ENCODE peak calls at places on chromosomes 1 and 21, in four cellular contexts. T is right lobe of liver, K is AG04450, I is heart right ventricle. Y is an unnamed sample.

GRCh38 chr1:87806377-87807094 is 477.9 kb downstream of the LMO4 start:
- DNase-seq in T (no peak), K (no peak), I (no peak), Y (no peak)

GRCh38 chr1:209328178-209328577 is 255.3 kb upstream of the CAMK1G start:
- DNase-seq in T (no peak), K (no peak), I (no peak), Y (no peak)

GRCh38 chr1:177206831-177207230 is 36.1 kb downstream of the BRINP2 start:
- DNase-seq in T (no peak), K (no peak), I (no peak), Y (no peak)

GRCh38 chr1:19654386-19654785 is 10.3 kb downstream of the NBL1 start:
- DNase-seq in T (no peak), K (no peak), I (no peak), Y (no peak)

GRCh38 chr1:57309608-57310007 is 114.3 kb downstream of the DAB1 start:
- DNase-seq in T (no peak), K (no peak), I (no peak), Y (no peak)

GRCh38 chr1:66576645-66577044 is 42.7 kb downstream of the SGIP1 start:
- DNase-seq in T (no peak), K (no peak), I (no peak), Y (no peak)

GRCh38 chr1:19664453-19665043 is at the start of gene HTR6:
- DNase-seq in T (no peak), K (no peak), I (no peak), Y (peak; percentile 49)

GRCh38 chr1:217521317-217521716 is 109.6 kb downstream of the GPATCH2 start:
- DNase-seq in T (no peak), K (no peak), I (no peak), Y (no peak)

GRCh38 chr1:94876362-94876761 is 50.5 kb downstream of the CNN3 start:
- DNase-seq in T (no peak), K (no peak), I (no peak), Y (no peak)

GRCh38 chr1:36109041-36109679 is 15.9 kb downstream of the COL8A2 start:
- DNase-seq in T (no peak), K (peak; percentile 18), I (no peak), Y (no peak)

GRCh38 chr1:159933347-159933746 is 8.0 kb upstream of the TAGLN2 start:
- DNase-seq in T (no peak), K (no peak), I (no peak), Y (no peak)

GRCh38 chr21:33754493-33754892 is 112.2 kb downstream of the ITSN1 start:
- DNase-seq in T (no peak), K (no peak), I (no peak), Y (no peak)

GRCh38 chr1:53559391-53559815 is 100.2 kb downstream of the DMRTB1 start:
- DNase-seq in T (peak; percentile 37), K (no peak), I (no peak), Y (no peak)

GRCh38 chr1:78892251-78892650 is 114.3 kb downstream of the ADGRL4 start:
- DNase-seq in T (no peak), K (no peak), I (no peak), Y (no peak)

GRCh38 chr1:17149771-17150170 is 30.5 kb upstream of the PADI2 start:
- DNase-seq in T (no peak), K (no peak), I (no peak), Y (no peak)

GRCh38 chr1:235929216-235929615 is 62.5 kb upstream of the LYST start:
- DNase-seq in T (no peak), K (no peak), I (no peak), Y (no peak)

GRCh38 chr1:88462481-88463261 is 221.4 kb upstream of the PKN2 start:
- DNase-seq in T (no peak), K (no peak), I (peak; percentile 34), Y (no peak)

GRCh38 chr1:248114890-248115289 is 19.9 kb downstream of the OR2L13 start:
- DNase-seq in T (no peak), K (no peak), I (no peak), Y (no peak)

GRCh38 chr1:156421939-156422601 is 53.1 kb downstream of the RHBG start:
- DNase-seq in T (no peak), K (no peak), I (no peak), Y (no peak)
- H3K27me3 ChIP-seq in T (peaks cover 7% of the 10 kb centered on the region), K (peaks cover 90% of the 10 kb centered on the region), I (peaks cover 96% of the 10 kb centered on the region), Y (no peaks in the 10 kb centered on the region)

GRCh38 chr1:156838972-156839371 is 19.9 kb downstream of the INSRR start:
- DNase-seq in T (no peak), K (no peak), I (no peak), Y (no peak)

GRCh38 chr1:156839426-156840109 is 19.3 kb downstream of the INSRR start:
- DNase-seq in T (no peak), K (no peak), I (no peak), Y (no peak)

GRCh38 chr1:156834322-156834721 is 17.7 kb upstream of the SH2D2A start:
- DNase-seq in T (no peak), K (no peak), I (no peak), Y (no peak)

GRCh38 chr1:156836041-156836654 is 19.5 kb upstream of the SH2D2A start:
- DNase-seq in T (no peak), K (no peak), I (no peak), Y (peak; percentile 70)

GRCh38 chr1:156836892-156837291 is 20.2 kb upstream of the SH2D2A start:
- DNase-seq in T (no peak), K (no peak), I (no peak), Y (no peak)
- H3K27me3 ChIP-seq in T (no peaks in the 10 kb centered on the region), K (peaks cover 76% of the 10 kb centered on the region), I (peaks cover 37% of the 10 kb centered on the region), Y (no peaks in the 10 kb centered on the region)

GRCh38 chr1:11860586-11860985 is 1.8 kb upstream of the NPPB start:
- DNase-seq in T (no peak), K (no peak), I (no peak), Y (no peak)

GRCh38 chr1:11858158-11858557 is 587 bp downstream of the NPPB start:
- DNase-seq in T (no peak), K (no peak), I (no peak), Y (no peak)

GRCh38 chr1:11858613-11858967 is at the start of gene NPPB:
- DNase-seq in T (no peak), K (no peak), I (no peak), Y (no peak)

GRCh38 chr1:11858968-11859871 is 475 bp upstream of the NPPB start:
- DNase-seq in T (no peak), K (no peak), I (peak; percentile 75), Y (peak; percentile 73)

GRCh38 chr1:11860083-11860482 is 1.3 kb upstream of the NPPB start:
- DNase-seq in T (no peak), K (no peak), I (no peak), Y (no peak)
- H3K27me3 ChIP-seq in T (peaks cover 10% of the 10 kb centered on the region), K (peaks cover 27% of the 10 kb centered on the region), I (peaks cover 55% of the 10 kb centered on the region), Y (peaks cover 3% of the 10 kb centered on the region)

DNA sequence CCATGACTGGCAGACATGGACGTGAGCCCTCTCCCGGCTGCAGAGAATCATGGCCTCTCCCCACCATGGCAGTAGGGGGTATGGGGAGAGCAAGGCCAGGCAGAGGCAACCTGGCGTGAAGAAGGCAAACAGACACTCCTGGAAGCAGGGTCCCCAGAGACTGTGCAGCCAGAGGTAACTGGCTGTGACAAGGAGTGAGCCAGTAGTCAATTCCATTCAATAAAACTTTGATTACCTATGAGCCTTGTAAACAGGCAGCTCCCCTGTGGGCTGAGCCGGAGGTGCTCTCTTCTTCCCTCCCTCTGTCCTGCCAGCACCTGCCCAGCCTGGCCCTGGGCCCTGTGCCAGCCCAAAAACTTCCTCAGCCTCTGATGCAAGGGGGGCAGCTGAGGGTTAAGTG is 35.8 kb downstream of the LRRN2 start:
- DNase-seq in T (no peak), K (no peak), I (no peak), Y (no peak)
- H3K27me3 ChIP-seq in T (no peaks in the 10 kb centered on the region), K (peaks cover 21% of the 10 kb centered on the region), I (peaks cover 10% of the 10 kb centered on the region), Y (peaks cover 4% of the 10 kb centered on the region)

GRCh38 chr1:8903908-8904650 is 25.6 kb upstream of the ENO1 start:
- DNase-seq in T (no peak), K (peak; percentile 89), I (no peak), Y (no peak)
- H3K27me3 ChIP-seq in T (no peaks in the 10 kb centered on the region), K (no peaks in the 10 kb centered on the region), I (no peaks in the 10 kb centered on the region), Y (no peaks in the 10 kb centered on the region)

DNA sequence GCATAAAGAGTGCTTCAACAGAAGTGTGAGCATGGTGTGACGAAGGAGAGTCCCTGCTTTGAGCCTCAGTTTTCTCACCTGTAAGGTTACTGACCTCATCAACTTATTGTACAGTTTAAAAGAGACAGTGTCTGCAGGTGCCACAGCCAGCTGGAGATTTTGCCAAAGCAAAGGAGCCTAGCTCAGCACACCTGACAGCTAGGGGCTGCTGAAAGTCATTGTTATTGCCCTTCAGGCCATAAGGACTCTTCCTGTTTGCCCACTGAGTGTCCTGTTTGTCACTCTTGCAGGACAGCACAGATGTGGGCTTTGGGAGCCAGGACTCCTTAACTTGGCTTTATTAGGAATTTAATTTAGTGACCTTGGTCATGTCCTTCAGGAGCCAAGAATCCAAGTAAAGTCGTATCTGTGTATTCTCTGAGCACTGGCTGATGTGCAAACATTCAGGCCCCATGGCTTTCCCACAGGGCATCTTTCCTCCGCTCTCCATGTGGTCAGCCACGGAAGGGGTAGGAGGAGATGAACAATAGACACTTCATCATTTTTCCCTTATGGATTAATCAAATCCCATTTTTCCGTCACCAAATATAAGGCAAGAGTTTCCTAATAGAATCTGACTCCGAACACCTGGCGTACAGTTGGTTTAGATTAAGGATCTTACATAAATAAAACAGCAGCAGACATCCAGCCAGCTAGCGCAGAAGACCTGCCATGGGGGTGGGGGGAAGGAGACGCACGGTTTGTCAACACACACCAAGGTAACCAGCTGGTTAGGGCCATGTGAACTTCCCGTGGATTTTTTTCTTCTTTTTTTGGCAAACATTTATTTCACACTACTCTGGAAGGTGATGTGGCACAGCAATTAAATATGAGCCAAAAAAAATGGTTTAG is 43.1 kb upstream of the KANK4 start:
- DNase-seq in T (no peak), K (no peak), I (no peak), Y (no peak)
- H3K27me3 ChIP-seq in T (no peaks in the 10 kb centered on the region), K (no peaks in the 10 kb centered on the region), I (no peaks in the 10 kb centered on the region), Y (no peaks in the 10 kb centered on the region)

GRCh38 chr1:156847591-156848460 is 11.1 kb downstream of the INSRR start:
- DNase-seq in T (peak; percentile 27), K (no peak), I (no peak), Y (no peak)

GRCh38 chr1:156849151-156849496 is 9.8 kb downstream of the INSRR start:
- DNase-seq in T (peak; percentile 49), K (no peak), I (no peak), Y (no peak)

GRCh38 chr1:156846643-156847042 is 12.3 kb downstream of the INSRR start:
- DNase-seq in T (no peak), K (no peak), I (no peak), Y (no peak)

GRCh38 chr1:156845953-156846545 is 12.9 kb downstream of the INSRR start:
- DNase-seq in T (no peak), K (no peak), I (no peak), Y (no peak)

GRCh38 chr1:156848461-156849150 is 10.3 kb downstream of the INSRR start:
- DNase-seq in T (peak; percentile 48), K (no peak), I (peak; percentile 37), Y (no peak)
- H3K27me3 ChIP-seq in T (no peaks in the 10 kb centered on the region), K (peaks cover 79% of the 10 kb centered on the region), I (peaks cover 56% of the 10 kb centered on the region), Y (peaks cover 2% of the 10 kb centered on the region)

GRCh38 chr1:69568435-69569280 is 936 bp downstream of the LRRC7 start:
- DNase-seq in T (no peak), K (no peak), I (peak; percentile 6), Y (no peak)
- H3K27me3 ChIP-seq in T (no peaks in the 10 kb centered on the region), K (peaks cover 39% of the 10 kb centered on the region), I (peaks cover 48% of the 10 kb centered on the region), Y (no peaks in the 10 kb centered on the region)

Y was measured in GM06990.